ENCODE peak calls at places on chromosomes 6 and 20, in four cellular contexts. O, A, V and N are unnamed samples.

GRCh38 chr6:133547136-133547535 is 306.0 kb downstream of the EYA4 start:
- DNase-seq in O (no peak), A (no peak), V (no peak), N (no peak)

GRCh38 chr6:20444786-20445271 is 43.1 kb downstream of the E2F3 start:
- DNase-seq in O (peak; percentile 88), A (no peak), V (no peak), N (no peak)

GRCh38 chr6:149026530-149026942 is 279.7 kb downstream of the UST start:
- DNase-seq in O (peak; percentile 58), A (peak; percentile 48), V (no peak), N (peak; percentile 89)

GRCh38 chr6:11391934-11392777 is 145.4 kb upstream of the TMEM170B start:
- DNase-seq in O (no peak), A (peak; percentile 98), V (no peak), N (no peak)

GRCh38 chr20:32445539-32446273 is 87.6 kb downstream of the ASXL1 start:
- DNase-seq in O (no peak), A (no peak), V (no peak), N (peak; percentile 37)

GRCh38 chr6:6565488-6565887 is 23.0 kb upstream of the LY86 start:
- DNase-seq in O (no peak), A (no peak), V (no peak), N (no peak)

GRCh38 chr20:15045246-15045645 is 707.8 kb upstream of the FLRT3 start:
- DNase-seq in O (no peak), A (no peak), V (no peak), N (no peak)

GRCh38 chr20:60008130-60008808 is 50.0 kb downstream of the CDH26 start:
- DNase-seq in O (no peak), A (no peak), V (no peak), N (no peak)

GRCh38 chr6:47579040-47579439 is 101.5 kb downstream of the CD2AP start:
- DNase-seq in O (no peak), A (no peak), V (no peak), N (no peak)

GRCh38 chr20:62627901-62628612 is 14.2 kb upstream of the SLCO4A1 start:
- DNase-seq in O (no peak), A (no peak), V (no peak), N (no peak)

GRCh38 chr6:11036977-11037430 is 7.1 kb downstream of the ELOVL2 start:
- DNase-seq in O (no peak), A (no peak), V (no peak), N (no peak)

GRCh38 chr6:64860203-64860602 is 846.8 kb downstream of the EYS start:
- DNase-seq in O (no peak), A (no peak), V (no peak), N (no peak)

GRCh38 chr20:35327074-35327976 is 35.1 kb upstream of the FAM83C start:
- DNase-seq in O (peak; percentile 40), A (peak; percentile 100), V (no peak), N (no peak)

GRCh38 chr6:168154263-168154917 is 75.4 kb upstream of the FRMD1 start:
- DNase-seq in O (no peak), A (no peak), V (no peak), N (no peak)

GRCh38 chr6:1624848-1625341 is 15.2 kb downstream of the FOXC1 start:
- DNase-seq in O (no peak), A (no peak), V (no peak), N (peak; percentile 61)

GRCh38 chr6:155128971-155129370 is 133.9 kb downstream of the TIAM2 start:
- DNase-seq in O (no peak), A (no peak), V (no peak), N (no peak)

GRCh38 chr6:27237089-27237723 is 10.3 kb upstream of the PRSS16 start:
- DNase-seq in O (peak; percentile 76), A (peak; percentile 27), V (no peak), N (peak; percentile 83)

GRCh38 chr6:170149681-170150589 is 140.9 kb downstream of the DLL1 start:
- DNase-seq in O (no peak), A (no peak), V (no peak), N (no peak)

GRCh38 chr6:26199057-26199772 is 112.0 kb downstream of the HFE start:
- DNase-seq in O (peak; percentile 93), A (peak; percentile 97), V (peak; percentile 99), N (peak; percentile 89)

GRCh38 chr6:39731565-39731964 is 6.4 kb upstream of the KIF6 start:
- DNase-seq in O (peak; percentile 32), A (no peak), V (no peak), N (peak; percentile 47)

GRCh38 chr6:127178746-127179145 is 60.3 kb downstream of the RSPO3 start:
- DNase-seq in O (no peak), A (no peak), V (no peak), N (no peak)

GRCh38 chr6:168953461-168953860 is 300.2 kb downstream of the THBS2 start:
- DNase-seq in O (no peak), A (no peak), V (no peak), N (no peak)

GRCh38 chr6:56902551-56903464 is 52.1 kb upstream of the BEND6 start:
- DNase-seq in O (peak; percentile 43), A (peak; percentile 25), V (no peak), N (peak; percentile 68)

GRCh38 chr20:61053487-61054277 is 198.4 kb upstream of the CDH4 start:
- DNase-seq in O (no peak), A (no peak), V (no peak), N (no peak)
- TF ChIP-seq POLR2AphosphoS5 in O (no peak), A (no peak), V (no peak), N (no peak)

GRCh38 chr6:4059115-4059777 is 19.7 kb downstream of the FAM217A start:
- DNase-seq in O (peak; percentile 72), A (peak; percentile 76), V (no peak), N (no peak)
- TF ChIP-seq JUNB in O (no peak), A (peak; percentile 77), V (no peak), N (no peak)

GRCh38 chr6:109449789-109450673 is 5.5 kb downstream of the MICAL1 start:
- DNase-seq in O (no peak), A (no peak), V (no peak), N (no peak)
- TF ChIP-seq EZH2 in O (no peak), A (no peak), V (no peak), N (no peak)

GRCh38 chr6:147218797-147219196 is 14.6 kb downstream of the STXBP5 start:
- DNase-seq in O (no peak), A (no peak), V (no peak), N (no peak)
- TF ChIP-seq POLR2AphosphoS5 in O (peak; percentile 5), A (no peak), V (no peak), N (no peak)

DNA sequence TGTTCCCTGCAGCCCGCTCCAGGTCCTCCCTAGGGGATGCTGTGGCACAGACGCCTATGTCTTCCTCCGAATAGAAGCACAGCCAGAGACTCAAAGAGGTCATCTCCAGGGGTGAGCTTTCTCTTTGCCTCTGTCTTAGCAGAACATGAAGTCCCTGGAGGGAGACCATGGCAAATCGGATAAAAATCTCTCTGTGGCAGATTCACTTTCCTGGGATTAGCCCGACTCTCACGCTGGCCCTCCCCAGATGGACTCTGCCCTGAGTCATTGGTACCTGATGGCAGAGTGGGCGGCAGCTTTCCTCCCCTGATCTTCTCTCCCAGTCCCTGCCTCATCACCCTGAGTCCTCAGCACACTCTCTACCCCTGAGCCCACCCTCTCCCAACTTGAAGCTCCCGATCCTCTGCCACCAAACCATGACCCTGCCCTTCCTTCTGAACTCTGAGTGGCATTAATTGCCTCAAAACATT is 58.0 kb upstream of the CCDC167 start:
- DNase-seq in O (no peak), A (no peak), V (no peak), N (no peak)
- TF ChIP-seq JUNB in O (no peak), A (no peak), V (no peak), N (no peak)

GRCh38 chr6:28769626-28770402 is 154.0 kb downstream of the TRIM27 start:
- DNase-seq in O (peak; percentile 72), A (no peak), V (no peak), N (peak; percentile 61)
- TF ChIP-seq EZH2 in O (no peak), A (no peak), V (no peak), N (peak; percentile 57)

DNA sequence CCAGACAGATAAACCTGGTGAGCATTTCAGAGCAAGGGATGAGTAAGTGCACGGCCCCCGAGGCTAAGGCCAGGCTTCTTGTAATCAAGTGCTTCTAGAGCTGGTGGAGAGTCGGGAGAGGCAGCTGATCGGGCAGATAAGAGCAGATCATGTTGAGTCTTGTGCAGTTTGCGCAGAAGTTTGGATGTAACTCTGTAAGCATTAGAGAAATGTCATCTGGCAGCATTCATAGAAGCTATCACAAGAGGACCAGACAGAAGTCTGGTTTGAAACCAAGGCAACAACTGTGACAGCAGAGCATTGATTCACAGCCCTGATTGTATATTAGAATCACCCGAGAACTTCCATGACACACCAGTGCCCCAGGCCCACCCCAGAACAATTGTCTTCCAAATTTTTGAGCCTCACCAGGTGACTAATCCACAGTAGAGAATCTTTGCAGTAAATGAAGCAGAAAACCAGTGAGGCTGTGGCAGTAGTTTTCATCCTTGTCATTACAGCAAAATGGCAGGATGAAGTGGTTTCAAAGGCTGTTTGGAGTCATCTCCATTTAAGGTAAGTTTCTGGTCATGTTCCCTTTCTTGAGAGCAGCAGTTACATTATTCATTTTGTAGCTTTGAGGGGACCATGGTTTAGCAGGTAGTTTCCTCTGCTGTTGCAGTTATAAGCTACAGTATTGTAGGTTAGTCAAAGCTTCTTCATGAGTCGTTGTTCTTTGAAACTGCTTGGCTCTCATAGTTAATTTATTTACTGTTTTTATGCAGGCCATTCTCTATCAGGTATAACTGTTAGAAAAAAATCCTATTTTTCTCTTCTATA is 84.1 kb downstream of the RNF217 start:
- DNase-seq in O (peak; percentile 36), A (no peak), V (no peak), N (peak; percentile 8)
- TF ChIP-seq POLR2AphosphoS5 in O (no peak), A (no peak), V (no peak), N (no peak)

GRCh38 chr6:32886674-32887383 is 32.8 kb downstream of the PSMB9 start:
- DNase-seq in O (no peak), A (no peak), V (no peak), N (no peak)
- TF ChIP-seq JUNB in O (no peak), A (no peak), V (no peak), N (no peak)

DNA sequence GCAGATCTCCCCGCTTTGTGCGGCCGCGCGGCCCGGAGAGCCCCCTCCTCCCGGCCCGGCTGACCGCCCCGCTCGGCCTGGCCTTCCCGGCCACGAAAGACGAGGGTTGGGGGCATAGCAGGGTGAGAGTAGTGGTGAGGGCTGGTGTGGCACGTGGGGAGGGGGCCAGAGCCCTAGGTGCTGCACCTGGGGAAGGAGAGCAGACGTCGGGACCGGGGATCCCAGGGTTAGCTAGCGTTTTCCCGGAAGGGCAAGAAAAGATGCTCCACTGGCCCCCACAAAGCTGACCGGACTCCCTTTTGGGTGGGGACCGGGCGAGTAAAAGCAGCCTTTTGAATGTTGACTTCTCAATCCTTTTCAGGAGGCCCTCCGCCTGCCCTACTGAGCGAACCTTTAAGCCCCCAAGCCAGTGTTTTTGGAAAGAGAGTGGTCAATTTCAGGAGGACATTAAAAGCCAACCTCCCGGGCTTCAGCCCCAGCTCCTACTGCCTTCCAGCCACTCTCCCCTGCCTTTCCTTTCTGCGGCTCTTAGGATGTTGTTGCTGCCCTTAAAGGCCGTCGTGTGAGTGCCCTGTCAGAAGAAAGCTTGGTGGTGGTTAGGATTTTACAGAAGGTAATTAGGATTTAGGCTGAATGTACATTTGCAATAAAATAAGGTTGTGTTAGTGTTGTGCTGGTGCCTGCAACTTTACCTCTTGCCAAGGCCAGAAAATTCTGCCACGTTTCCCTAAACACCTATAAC is 652 bp upstream of the BACH2 start:
- DNase-seq in O (no peak), A (no peak), V (no peak), N (peak; percentile 26)
- TF ChIP-seq EZH2 in O (no peak), A (peak; percentile 67), V (peak; percentile 11), N (no peak)